ENCODE peak calls at places on chromosomes 2 and 18, in seven cellular contexts. One of them, this sample, is unnamed.

GRCh38 chr2:112483047-112483473 is 1.1 kb downstream of the TTL start:
- DNase-seq in GM13976: no peak
- DNase-seq in foreskin fibroblast: peak; percentile 81
- DNase-seq in stomach: no peak
- DNase-seq in thoracic aorta: no peak
- DNase-seq in neural progenitor cell: peak; percentile 32
- DNase-seq in epithelial cell of esophagus: peak; percentile 65
- DNase-seq in this sample: peak; percentile 55

GRCh38 chr2:85181093-85181685 is 48.0 kb downstream of the TCF7L1 start:
- DNase-seq in GM13976: no peak
- DNase-seq in foreskin fibroblast: no peak
- DNase-seq in stomach: no peak
- DNase-seq in thoracic aorta: no peak
- DNase-seq in neural progenitor cell: peak; percentile 24
- DNase-seq in epithelial cell of esophagus: no peak
- DNase-seq in this sample: no peak

GRCh38 chr18:49869354-49869753 is 56.0 kb upstream of the ACAA2 start:
- DNase-seq in GM13976: no peak
- DNase-seq in foreskin fibroblast: no peak
- DNase-seq in stomach: no peak
- DNase-seq in thoracic aorta: no peak
- DNase-seq in neural progenitor cell: no peak
- DNase-seq in epithelial cell of esophagus: no peak
- DNase-seq in this sample: no peak

GRCh38 chr2:42098571-42099430 is 51.0 kb downstream of the PKDCC start:
- DNase-seq in GM13976: no peak
- DNase-seq in foreskin fibroblast: peak; percentile 58
- DNase-seq in stomach: no peak
- DNase-seq in thoracic aorta: no peak
- DNase-seq in neural progenitor cell: no peak
- DNase-seq in epithelial cell of esophagus: no peak
- DNase-seq in this sample: no peak

GRCh38 chr2:238606311-238606710 is 179.6 kb downstream of the ASB1 start:
- DNase-seq in GM13976: no peak
- DNase-seq in foreskin fibroblast: no peak
- DNase-seq in stomach: no peak
- DNase-seq in thoracic aorta: no peak
- DNase-seq in neural progenitor cell: no peak
- DNase-seq in epithelial cell of esophagus: no peak
- DNase-seq in this sample: no peak

GRCh38 chr2:1542971-1543370 is 129.7 kb downstream of the TPO start:
- DNase-seq in GM13976: no peak
- DNase-seq in foreskin fibroblast: no peak
- DNase-seq in stomach: no peak
- DNase-seq in thoracic aorta: no peak
- DNase-seq in neural progenitor cell: no peak
- DNase-seq in epithelial cell of esophagus: no peak
- DNase-seq in this sample: no peak

GRCh38 chr2:69601179-69601612 is 42.3 kb downstream of the AAK1 start:
- DNase-seq in GM13976: no peak
- DNase-seq in foreskin fibroblast: peak; percentile 84
- DNase-seq in stomach: no peak
- DNase-seq in thoracic aorta: no peak
- DNase-seq in neural progenitor cell: no peak
- DNase-seq in epithelial cell of esophagus: peak; percentile 76
- DNase-seq in this sample: peak; percentile 56

GRCh38 chr2:215105607-215106354 is 32.6 kb downstream of the ABCA12 start:
- DNase-seq in GM13976: no peak
- DNase-seq in foreskin fibroblast: peak; percentile 24
- DNase-seq in stomach: no peak
- DNase-seq in thoracic aorta: no peak
- DNase-seq in neural progenitor cell: no peak
- DNase-seq in epithelial cell of esophagus: peak; percentile 99
- DNase-seq in this sample: peak; percentile 77

GRCh38 chr2:104502904-104503303 is 351.0 kb upstream of the POU3F3 start:
- DNase-seq in GM13976: no peak
- DNase-seq in foreskin fibroblast: no peak
- DNase-seq in stomach: no peak
- DNase-seq in thoracic aorta: no peak
- DNase-seq in neural progenitor cell: peak; percentile 14
- DNase-seq in epithelial cell of esophagus: no peak
- DNase-seq in this sample: no peak

GRCh38 chr18:78406743-78407455 is 572.7 kb upstream of the SALL3 start:
- DNase-seq in GM13976: no peak
- DNase-seq in foreskin fibroblast: no peak
- DNase-seq in stomach: peak; percentile 86
- DNase-seq in thoracic aorta: no peak
- DNase-seq in neural progenitor cell: no peak
- DNase-seq in epithelial cell of esophagus: no peak
- DNase-seq in this sample: no peak

GRCh38 chr2:223396993-223397392 is 205.2 kb downstream of the SCG2 start:
- DNase-seq in GM13976: no peak
- DNase-seq in foreskin fibroblast: peak; percentile 8
- DNase-seq in stomach: no peak
- DNase-seq in thoracic aorta: no peak
- DNase-seq in neural progenitor cell: no peak
- DNase-seq in epithelial cell of esophagus: peak; percentile 22
- DNase-seq in this sample: no peak

GRCh38 chr18:48814490-48815181 is 136.1 kb downstream of the SMAD7 start:
- DNase-seq in GM13976: no peak
- DNase-seq in foreskin fibroblast: no peak
- DNase-seq in stomach: peak; percentile 14
- DNase-seq in thoracic aorta: no peak
- DNase-seq in neural progenitor cell: no peak
- DNase-seq in epithelial cell of esophagus: no peak
- DNase-seq in this sample: no peak

GRCh38 chr18:78776151-78776550 is 203.5 kb upstream of the SALL3 start:
- DNase-seq in GM13976: no peak
- DNase-seq in foreskin fibroblast: no peak
- DNase-seq in stomach: peak; percentile 10
- DNase-seq in thoracic aorta: no peak
- DNase-seq in neural progenitor cell: no peak
- DNase-seq in epithelial cell of esophagus: no peak
- DNase-seq in this sample: no peak

GRCh38 chr2:105590780-105591660 is 153.7 kb upstream of the NCK2 start:
- DNase-seq in GM13976: no peak
- DNase-seq in foreskin fibroblast: no peak
- DNase-seq in stomach: no peak
- DNase-seq in thoracic aorta: no peak
- DNase-seq in neural progenitor cell: no peak
- DNase-seq in epithelial cell of esophagus: no peak
- DNase-seq in this sample: no peak

GRCh38 chr2:230225486-230225885 is at the start of gene SP140:
- DNase-seq in GM13976: peak; percentile 59
- DNase-seq in foreskin fibroblast: no peak
- DNase-seq in stomach: peak; percentile 48
- DNase-seq in thoracic aorta: no peak
- DNase-seq in neural progenitor cell: no peak
- DNase-seq in epithelial cell of esophagus: no peak
- DNase-seq in this sample: no peak

GRCh38 chr2:16525265-16525887 is 140.3 kb downstream of the CYRIA start:
- DNase-seq in GM13976: peak; percentile 40
- DNase-seq in foreskin fibroblast: no peak
- DNase-seq in stomach: no peak
- DNase-seq in thoracic aorta: no peak
- DNase-seq in neural progenitor cell: peak; percentile 50
- DNase-seq in epithelial cell of esophagus: peak; percentile 59
- DNase-seq in this sample: peak; percentile 27

GRCh38 chr18:13589943-13590342 is 136.4 kb downstream of the FAM210A start:
- DNase-seq in GM13976: no peak
- DNase-seq in foreskin fibroblast: no peak
- DNase-seq in stomach: no peak
- DNase-seq in thoracic aorta: no peak
- DNase-seq in neural progenitor cell: no peak
- DNase-seq in epithelial cell of esophagus: no peak
- DNase-seq in this sample: no peak

GRCh38 chr2:181570833-181571661 is 85.9 kb downstream of the CERKL start:
- DNase-seq in GM13976: no peak
- DNase-seq in foreskin fibroblast: no peak
- DNase-seq in stomach: no peak
- DNase-seq in thoracic aorta: no peak
- DNase-seq in neural progenitor cell: no peak
- DNase-seq in epithelial cell of esophagus: no peak
- DNase-seq in this sample: no peak

GRCh38 chr2:161273038-161273760 is 35.0 kb upstream of the PSMD14 start:
- DNase-seq in GM13976: peak; percentile 45
- DNase-seq in foreskin fibroblast: peak; percentile 80
- DNase-seq in stomach: no peak
- DNase-seq in thoracic aorta: no peak
- DNase-seq in neural progenitor cell: peak; percentile 83
- DNase-seq in epithelial cell of esophagus: peak; percentile 79
- DNase-seq in this sample: peak; percentile 42

GRCh38 chr2:212114489-212114888 is 424.1 kb downstream of the ERBB4 start:
- DNase-seq in GM13976: no peak
- DNase-seq in foreskin fibroblast: no peak
- DNase-seq in stomach: no peak
- DNase-seq in thoracic aorta: no peak
- DNase-seq in neural progenitor cell: no peak
- DNase-seq in epithelial cell of esophagus: no peak
- DNase-seq in this sample: no peak

GRCh38 chr18:13513015-13513414 is 213.3 kb downstream of the FAM210A start:
- DNase-seq in GM13976: no peak
- DNase-seq in foreskin fibroblast: no peak
- DNase-seq in stomach: no peak
- DNase-seq in thoracic aorta: no peak
- DNase-seq in neural progenitor cell: peak; percentile 21
- DNase-seq in epithelial cell of esophagus: no peak
- DNase-seq in this sample: no peak

GRCh38 chr2:29123584-29124349 is 8.6 kb downstream of the CLIP4 start:
- DNase-seq in GM13976: no peak
- DNase-seq in foreskin fibroblast: peak; percentile 84
- DNase-seq in stomach: no peak
- DNase-seq in thoracic aorta: no peak
- DNase-seq in neural progenitor cell: no peak
- DNase-seq in epithelial cell of esophagus: peak; percentile 88
- DNase-seq in this sample: peak; percentile 69

GRCh38 chr2:105522645-105523044 is 123.8 kb upstream of the FHL2 start:
- DNase-seq in GM13976: no peak
- DNase-seq in foreskin fibroblast: peak; percentile 49
- DNase-seq in stomach: no peak
- DNase-seq in thoracic aorta: no peak
- DNase-seq in neural progenitor cell: no peak
- DNase-seq in epithelial cell of esophagus: no peak
- DNase-seq in this sample: no peak

GRCh38 chr2:73418343-73418742 is 32.7 kb downstream of the ALMS1 start:
- DNase-seq in GM13976: no peak
- DNase-seq in foreskin fibroblast: peak; percentile 80
- DNase-seq in stomach: peak; percentile 29
- DNase-seq in thoracic aorta: peak; percentile 7
- DNase-seq in neural progenitor cell: no peak
- DNase-seq in epithelial cell of esophagus: peak; percentile 47
- DNase-seq in this sample: no peak

GRCh38 chr2:1538663-1539062 is 125.4 kb downstream of the TPO start:
- DNase-seq in GM13976: no peak
- DNase-seq in foreskin fibroblast: peak; percentile 31
- DNase-seq in stomach: no peak
- DNase-seq in thoracic aorta: no peak
- DNase-seq in neural progenitor cell: peak; percentile 72
- DNase-seq in epithelial cell of esophagus: peak; percentile 12
- DNase-seq in this sample: peak; percentile 25

GRCh38 chr2:164015328-164016123 is 279.7 kb upstream of the FIGN start:
- DNase-seq in GM13976: peak; percentile 43
- DNase-seq in foreskin fibroblast: no peak
- DNase-seq in stomach: no peak
- DNase-seq in thoracic aorta: peak; percentile 8
- DNase-seq in neural progenitor cell: peak; percentile 19
- DNase-seq in epithelial cell of esophagus: no peak
- DNase-seq in this sample: no peak

GRCh38 chr2:195658541-195658890 is 1.5 kb downstream of the SLC39A10 start:
- DNase-seq in GM13976: no peak
- DNase-seq in foreskin fibroblast: peak; percentile 85
- DNase-seq in stomach: no peak
- DNase-seq in thoracic aorta: no peak
- DNase-seq in neural progenitor cell: no peak
- DNase-seq in epithelial cell of esophagus: peak; percentile 88
- DNase-seq in this sample: peak; percentile 53

GRCh38 chr2:172420096-172420671 is 7.2 kb upstream of the ITGA6 start:
- DNase-seq in GM13976: no peak
- DNase-seq in foreskin fibroblast: no peak
- DNase-seq in stomach: no peak
- DNase-seq in thoracic aorta: no peak
- DNase-seq in neural progenitor cell: peak; percentile 51
- DNase-seq in epithelial cell of esophagus: no peak
- DNase-seq in this sample: no peak

GRCh38 chr2:208782097-208782496 is 375.5 kb downstream of the PTH2R start:
- DNase-seq in GM13976: no peak
- DNase-seq in foreskin fibroblast: no peak
- DNase-seq in stomach: no peak
- DNase-seq in thoracic aorta: no peak
- DNase-seq in neural progenitor cell: no peak
- DNase-seq in epithelial cell of esophagus: no peak
- DNase-seq in this sample: no peak

GRCh38 chr2:208781166-208781565 is 374.6 kb downstream of the PTH2R start:
- DNase-seq in GM13976: no peak
- DNase-seq in foreskin fibroblast: no peak
- DNase-seq in stomach: no peak
- DNase-seq in thoracic aorta: no peak
- DNase-seq in neural progenitor cell: no peak
- DNase-seq in epithelial cell of esophagus: peak; percentile 60
- DNase-seq in this sample: peak; percentile 8

GRCh38 chr2:208783184-208783583 is 376.6 kb downstream of the PTH2R start:
- DNase-seq in GM13976: no peak
- DNase-seq in foreskin fibroblast: no peak
- DNase-seq in stomach: no peak
- DNase-seq in thoracic aorta: no peak
- DNase-seq in neural progenitor cell: peak; percentile 6
- DNase-seq in epithelial cell of esophagus: peak; percentile 49
- DNase-seq in this sample: peak; percentile 5
- TF ChIP-seq CTCF in GM13976: no peak
- TF ChIP-seq CTCF in foreskin fibroblast: no peak
- TF ChIP-seq CTCF in stomach: no peak
- TF ChIP-seq CTCF in thoracic aorta: no peak
- TF ChIP-seq CTCF in neural progenitor cell: peak; percentile 34
- TF ChIP-seq CTCF in epithelial cell of esophagus: peak; percentile 46
- TF ChIP-seq CTCF in this sample: no peak

GRCh38 chr2:220185766-220186165 is 558.3 kb downstream of the SLC4A3 start:
- DNase-seq in GM13976: no peak
- DNase-seq in foreskin fibroblast: peak; percentile 72
- DNase-seq in stomach: no peak
- DNase-seq in thoracic aorta: no peak
- DNase-seq in neural progenitor cell: no peak
- DNase-seq in epithelial cell of esophagus: no peak
- DNase-seq in this sample: no peak
- TF ChIP-seq CTCF in GM13976: no peak
- TF ChIP-seq CTCF in foreskin fibroblast: no peak
- TF ChIP-seq CTCF in stomach: no peak
- TF ChIP-seq CTCF in thoracic aorta: no peak
- TF ChIP-seq CTCF in neural progenitor cell: no peak
- TF ChIP-seq CTCF in epithelial cell of esophagus: no peak
- TF ChIP-seq CTCF in this sample: no peak

GRCh38 chr2:183093857-183094657 is 15.5 kb downstream of the DUSP19 start:
- DNase-seq in GM13976: peak; percentile 40
- DNase-seq in foreskin fibroblast: peak; percentile 68
- DNase-seq in stomach: no peak
- DNase-seq in thoracic aorta: no peak
- DNase-seq in neural progenitor cell: no peak
- DNase-seq in epithelial cell of esophagus: peak; percentile 54
- DNase-seq in this sample: peak; percentile 34
- TF ChIP-seq CTCF in GM13976: peak; percentile 10
- TF ChIP-seq CTCF in foreskin fibroblast: no peak
- TF ChIP-seq CTCF in stomach: peak; percentile 21
- TF ChIP-seq CTCF in thoracic aorta: no peak
- TF ChIP-seq CTCF in neural progenitor cell: no peak
- TF ChIP-seq CTCF in epithelial cell of esophagus: no peak
- TF ChIP-seq CTCF in this sample: no peak

GRCh38 chr2:149329068-149329467 is 1.3 kb upstream of the LYPD6 start:
- DNase-seq in GM13976: no peak
- DNase-seq in foreskin fibroblast: peak; percentile 28
- DNase-seq in stomach: no peak
- DNase-seq in thoracic aorta: no peak
- DNase-seq in neural progenitor cell: no peak
- DNase-seq in epithelial cell of esophagus: peak; percentile 29
- DNase-seq in this sample: peak; percentile 9
- TF ChIP-seq CTCF in GM13976: no peak
- TF ChIP-seq CTCF in foreskin fibroblast: peak; percentile 23
- TF ChIP-seq CTCF in stomach: no peak
- TF ChIP-seq CTCF in thoracic aorta: no peak
- TF ChIP-seq CTCF in neural progenitor cell: peak; percentile 58
- TF ChIP-seq CTCF in epithelial cell of esophagus: peak; percentile 40
- TF ChIP-seq CTCF in this sample: no peak